ENCODE peak calls at places on chromosomes 5 and 9, in four cellular contexts. R is K562, K is GM12878, J is HepG2. N is an unnamed sample.

GRCh38 chr9:68750786-68751185 is 45.7 kb downstream of the PIP5K1B start:
- DNase-seq in R (no peak), K (no peak), J (peak), N (no peak)

GRCh38 chr5:58582004-58582403 is 871 bp upstream of the RAB3C start:
- DNase-seq in R (no peak), K (no peak), J (no peak), N (no peak)

GRCh38 chr9:117957267-117957666 is 253.1 kb downstream of the TLR4 start:
- DNase-seq in R (no peak), K (no peak), J (no peak), N (no peak)

GRCh38 chr9:128034821-128035764 is 32.0 kb downstream of the NAIF1 start:
- DNase-seq in R (peak), K (peak), J (peak), N (peak)

GRCh38 chr5:83714780-83715179 is 5.9 kb downstream of the HAPLN1 start:
- DNase-seq in R (no peak), K (no peak), J (no peak), N (no peak)

GRCh38 chr9:18067553-18068120 is 406.3 kb upstream of the ADAMTSL1 start:
- DNase-seq in R (no peak), K (no peak), J (no peak), N (no peak)

GRCh38 chr9:1604942-1605560 is 410.1 kb upstream of the SMARCA2 start:
- DNase-seq in R (no peak), K (peak), J (peak), N (peak)

GRCh38 chr5:148729182-148729581 is 74.9 kb upstream of the HTR4 start:
- DNase-seq in R (peak), K (no peak), J (no peak), N (peak)

GRCh38 chr9:87370003-87370685 is 127.5 kb upstream of the DAPK1 start:
- DNase-seq in R (no peak), K (no peak), J (no peak), N (no peak)
- TF ChIP-seq RAD21 in R (no peak), K (no peak), J (no peak), N (no peak)

GRCh38 chr9:130255638-130255930 is 10.0 kb upstream of the HMCN2 start:
- DNase-seq in R (no peak), K (no peak), J (no peak), N (no peak)
- TF ChIP-seq ESRRA in R (no peak), K (no peak), J (no peak), N (no peak)

DNA sequence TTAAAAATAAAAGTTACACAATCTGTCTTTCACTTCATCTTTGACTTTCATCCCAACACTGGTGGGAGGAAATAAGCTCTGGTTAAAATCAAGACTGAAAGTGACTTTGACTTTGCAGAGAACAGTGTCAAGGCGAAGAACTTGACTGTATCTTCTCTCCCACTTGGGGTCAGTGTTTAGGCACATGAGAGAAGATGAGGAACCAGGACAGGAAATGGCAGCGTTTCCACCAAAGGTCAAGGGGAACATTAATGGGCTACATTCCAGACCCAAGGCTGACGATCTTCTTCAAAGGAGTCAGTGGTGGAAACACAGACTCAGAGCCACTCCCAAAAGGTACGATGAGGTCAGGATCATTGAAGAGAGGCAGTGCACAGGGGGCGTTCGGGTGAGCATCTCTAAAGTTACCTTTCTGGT is 409.5 kb downstream of the ARHGEF28 start:
- DNase-seq in R (peak), K (peak), J (peak), N (peak)
- TF ChIP-seq RAD21 in R (peak), K (peak), J (no peak), N (peak)

GRCh38 chr5:40080191-40080590 is 599.5 kb upstream of the PTGER4 start:
- DNase-seq in R (no peak), K (no peak), J (no peak), N (no peak)

GRCh38 chr5:40082313-40082712 is 597.4 kb upstream of the PTGER4 start:
- DNase-seq in R (no peak), K (no peak), J (no peak), N (no peak)

GRCh38 chr5:40074801-40075200 is 604.9 kb upstream of the PTGER4 start:
- DNase-seq in R (no peak), K (no peak), J (no peak), N (no peak)

GRCh38 chr5:40073927-40074326 is 605.8 kb upstream of the PTGER4 start:
- DNase-seq in R (no peak), K (no peak), J (no peak), N (no peak)

GRCh38 chr5:40078907-40079575 is 600.7 kb upstream of the PTGER4 start:
- DNase-seq in R (no peak), K (no peak), J (no peak), N (peak)
- TF ChIP-seq ESRRA in R (no peak), K (no peak), J (no peak), N (no peak)

DNA sequence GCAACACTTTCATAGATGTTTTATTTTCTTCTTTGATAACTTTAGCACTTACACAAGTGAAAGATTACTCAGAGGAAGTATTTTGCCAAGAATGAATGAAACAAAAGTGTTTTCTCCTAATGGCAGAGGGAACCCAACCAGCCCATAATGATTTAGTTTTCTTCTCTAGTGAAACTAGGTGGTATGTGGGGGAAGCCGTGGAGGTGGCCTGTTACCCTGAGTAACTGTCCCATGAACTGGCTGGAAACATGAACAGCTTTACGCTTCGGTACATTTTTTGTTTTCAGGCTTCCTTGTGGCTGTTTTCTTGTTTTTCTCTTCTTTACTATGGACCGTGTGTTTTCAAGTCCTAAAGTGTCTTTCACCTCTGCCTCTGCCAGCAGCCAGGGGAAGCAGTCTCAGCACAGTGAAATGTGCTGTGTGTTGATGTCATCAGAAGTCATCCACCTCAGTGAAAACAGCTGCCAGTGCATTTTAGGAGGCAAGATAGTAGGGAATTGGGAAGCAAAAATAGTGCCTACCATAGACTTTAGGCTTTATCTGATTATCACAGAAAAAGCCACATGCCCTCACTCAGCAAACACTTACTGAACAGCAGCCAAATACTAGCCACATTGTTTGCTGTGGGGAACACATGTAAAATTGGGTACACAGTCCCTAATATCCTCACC is 414.8 kb downstream of the KDM4C start:
- DNase-seq in R (no peak), K (no peak), J (no peak), N (no peak)
- TF ChIP-seq RAD21 in R (no peak), K (no peak), J (no peak), N (no peak)

N was measured in A549.